ENCODE peak calls at places on chromosomes 2 and 18, in four cellular contexts. One of them, this sample, is unnamed.

GRCh38 chr18:48263421-48263820 is 145.8 kb downstream of the ZBTB7C start:
- ATAC-seq in foreskin keratinocyte: no peak
- ATAC-seq in activated T-cell treated with anti-CD3 and anti-CD28 coated beads, Interleukin-2, amount 50 U/mL, for 4 hours: no peak
- ATAC-seq in psoas muscle: no peak
- ATAC-seq in this sample: no peak

GRCh38 chr2:195580156-195580555 is 76.9 kb upstream of the SLC39A10 start:
- ATAC-seq in foreskin keratinocyte: no peak
- ATAC-seq in activated T-cell treated with anti-CD3 and anti-CD28 coated beads, Interleukin-2, amount 50 U/mL, for 4 hours: no peak
- ATAC-seq in psoas muscle: no peak
- ATAC-seq in this sample: no peak

GRCh38 chr2:151111599-151112278 is 149.9 kb downstream of the RBM43 start:
- ATAC-seq in foreskin keratinocyte: peak
- ATAC-seq in activated T-cell treated with anti-CD3 and anti-CD28 coated beads, Interleukin-2, amount 50 U/mL, for 4 hours: peak
- ATAC-seq in psoas muscle: no peak
- ATAC-seq in this sample: peak

GRCh38 chr2:128261245-128262128 is 57.2 kb downstream of the HS6ST1 start:
- ATAC-seq in foreskin keratinocyte: no peak
- ATAC-seq in activated T-cell treated with anti-CD3 and anti-CD28 coated beads, Interleukin-2, amount 50 U/mL, for 4 hours: no peak
- ATAC-seq in psoas muscle: peak
- ATAC-seq in this sample: peak

GRCh38 chr2:25041307-25041927 is 459 bp upstream of the EFR3B start:
- ATAC-seq in foreskin keratinocyte: peak
- ATAC-seq in activated T-cell treated with anti-CD3 and anti-CD28 coated beads, Interleukin-2, amount 50 U/mL, for 4 hours: no peak
- ATAC-seq in psoas muscle: peak
- ATAC-seq in this sample: peak

GRCh38 chr18:9188359-9189231 is 52.0 kb downstream of the ANKRD12 start:
- ATAC-seq in foreskin keratinocyte: no peak
- ATAC-seq in activated T-cell treated with anti-CD3 and anti-CD28 coated beads, Interleukin-2, amount 50 U/mL, for 4 hours: no peak
- ATAC-seq in psoas muscle: no peak
- ATAC-seq in this sample: no peak

GRCh38 chr18:79421275-79421857 is 25.6 kb downstream of the NFATC1 start:
- ATAC-seq in foreskin keratinocyte: no peak
- ATAC-seq in activated T-cell treated with anti-CD3 and anti-CD28 coated beads, Interleukin-2, amount 50 U/mL, for 4 hours: no peak
- ATAC-seq in psoas muscle: peak
- ATAC-seq in this sample: no peak

GRCh38 chr2:3504741-3505140 is 14.6 kb downstream of the ADI1 start:
- ATAC-seq in foreskin keratinocyte: no peak
- ATAC-seq in activated T-cell treated with anti-CD3 and anti-CD28 coated beads, Interleukin-2, amount 50 U/mL, for 4 hours: no peak
- ATAC-seq in psoas muscle: no peak
- ATAC-seq in this sample: no peak

GRCh38 chr2:7180641-7181370 is 263.6 kb downstream of the RNF144A start:
- ATAC-seq in foreskin keratinocyte: peak
- ATAC-seq in activated T-cell treated with anti-CD3 and anti-CD28 coated beads, Interleukin-2, amount 50 U/mL, for 4 hours: no peak
- ATAC-seq in psoas muscle: no peak
- ATAC-seq in this sample: peak

GRCh38 chr2:42408009-42408408 is 47.0 kb upstream of the COX7A2L start:
- ATAC-seq in foreskin keratinocyte: no peak
- ATAC-seq in activated T-cell treated with anti-CD3 and anti-CD28 coated beads, Interleukin-2, amount 50 U/mL, for 4 hours: no peak
- ATAC-seq in psoas muscle: no peak
- ATAC-seq in this sample: no peak

GRCh38 chr2:145350011-145350410 is 830.1 kb upstream of the ZEB2 start:
- ATAC-seq in foreskin keratinocyte: no peak
- ATAC-seq in activated T-cell treated with anti-CD3 and anti-CD28 coated beads, Interleukin-2, amount 50 U/mL, for 4 hours: no peak
- ATAC-seq in psoas muscle: no peak
- ATAC-seq in this sample: no peak

GRCh38 chr18:58222439-58223125 is 178.6 kb downstream of the NEDD4L start:
- ATAC-seq in foreskin keratinocyte: peak
- ATAC-seq in activated T-cell treated with anti-CD3 and anti-CD28 coated beads, Interleukin-2, amount 50 U/mL, for 4 hours: no peak
- ATAC-seq in psoas muscle: no peak
- ATAC-seq in this sample: no peak

GRCh38 chr2:168964251-168964807 is 63.2 kb downstream of the G6PC2 start:
- ATAC-seq in foreskin keratinocyte: peak
- ATAC-seq in activated T-cell treated with anti-CD3 and anti-CD28 coated beads, Interleukin-2, amount 50 U/mL, for 4 hours: peak
- ATAC-seq in psoas muscle: no peak
- ATAC-seq in this sample: peak

GRCh38 chr18:48782381-48782841 is 168.4 kb downstream of the SMAD7 start:
- ATAC-seq in foreskin keratinocyte: no peak
- ATAC-seq in activated T-cell treated with anti-CD3 and anti-CD28 coated beads, Interleukin-2, amount 50 U/mL, for 4 hours: no peak
- ATAC-seq in psoas muscle: peak
- ATAC-seq in this sample: no peak

GRCh38 chr2:221420245-221420644 is 151.9 kb downstream of the EPHA4 start:
- ATAC-seq in foreskin keratinocyte: no peak
- ATAC-seq in activated T-cell treated with anti-CD3 and anti-CD28 coated beads, Interleukin-2, amount 50 U/mL, for 4 hours: no peak
- ATAC-seq in psoas muscle: no peak
- ATAC-seq in this sample: no peak

GRCh38 chr2:20496069-20496468 is 49.2 kb downstream of the RHOB start:
- ATAC-seq in foreskin keratinocyte: peak
- ATAC-seq in activated T-cell treated with anti-CD3 and anti-CD28 coated beads, Interleukin-2, amount 50 U/mL, for 4 hours: no peak
- ATAC-seq in psoas muscle: peak
- ATAC-seq in this sample: peak

GRCh38 chr2:163155279-163155883 is 316.8 kb upstream of the KCNH7 start:
- ATAC-seq in foreskin keratinocyte: peak
- ATAC-seq in activated T-cell treated with anti-CD3 and anti-CD28 coated beads, Interleukin-2, amount 50 U/mL, for 4 hours: no peak
- ATAC-seq in psoas muscle: peak
- ATAC-seq in this sample: peak

GRCh38 chr2:182055993-182056392 is 70.3 kb downstream of the PPP1R1C start:
- ATAC-seq in foreskin keratinocyte: no peak
- ATAC-seq in activated T-cell treated with anti-CD3 and anti-CD28 coated beads, Interleukin-2, amount 50 U/mL, for 4 hours: no peak
- ATAC-seq in psoas muscle: no peak
- ATAC-seq in this sample: no peak

GRCh38 chr2:128279786-128280701 is 38.6 kb downstream of the HS6ST1 start:
- ATAC-seq in foreskin keratinocyte: no peak
- ATAC-seq in activated T-cell treated with anti-CD3 and anti-CD28 coated beads, Interleukin-2, amount 50 U/mL, for 4 hours: no peak
- ATAC-seq in psoas muscle: no peak
- ATAC-seq in this sample: no peak

This sample was measured in esophagus mucosa.